ENCODE peak calls at places on chromosomes 16 and 17, in four cellular contexts. M, H, U and C are unnamed samples.

GRCh38 chr16:525520-526180 is 1.9 kb upstream of the CAPN15 start:
- DNase-seq in U (no peak), M (peak; percentile 92), H (no peak), C (peak; percentile 75)

GRCh38 chr16:55494994-55495421 is 13.9 kb upstream of the LPCAT2 start:
- DNase-seq in M (peak; percentile 96), H (peak; percentile 29), U (peak; percentile 37), C (peak; percentile 75)

GRCh38 chr16:84052071-84052622 is 9.6 kb upstream of the SLC38A8 start:
- DNase-seq in U (no peak), M (no peak), H (no peak), C (no peak)

GRCh38 chr16:51818342-51818944 is 667.4 kb upstream of the SALL1 start:
- DNase-seq in U (peak; percentile 78), H (peak; percentile 76), M (peak; percentile 73), C (peak; percentile 30)

GRCh38 chr17:81579821-81580321 is 27.7 kb upstream of the FAAP100 start:
- DNase-seq in H (no peak), M (peak; percentile 79), U (no peak), C (no peak)

GRCh38 chr16:66161942-66162341 is 204.5 kb upstream of the CDH5 start:
- DNase-seq in M (no peak), U (no peak), H (no peak), C (no peak)

GRCh38 chr17:58692239-58693055 is at the start of gene RAD51C:
- DNase-seq in M (peak; percentile 83), H (peak; percentile 86), U (peak; percentile 84), C (peak; percentile 68)

GRCh38 chr16:2260250-2260649 is 7.7 kb downstream of the RNPS1 start:
- DNase-seq in H (no peak), U (no peak), M (no peak), C (no peak)

GRCh38 chr16:86966781-86967180 is 350.4 kb downstream of the C16orf95 start:
- DNase-seq in H (no peak), M (no peak), U (no peak), C (no peak)

GRCh38 chr16:85607331-85607765 is 5.8 kb upstream of the GSE1 start:
- DNase-seq in M (no peak), U (peak; percentile 95), H (no peak), C (no peak)

GRCh38 chr17:41329279-41329925 is 13.9 kb upstream of the KRTAP17-1 start:
- DNase-seq in M (peak; percentile 56), U (peak; percentile 77), H (peak; percentile 23), C (no peak)

GRCh38 chr17:80348551-80349436 is 66.2 kb upstream of the ENDOV start:
- DNase-seq in H (no peak), M (peak; percentile 47), U (no peak), C (peak; percentile 2)

GRCh38 chr16:69761983-69762842 is at the start of gene WWP2:
- DNase-seq in H (peak; percentile 83), M (peak; percentile 55), U (peak; percentile 91), C (peak; percentile 42)

GRCh38 chr17:57953703-57954420 is 1.4 kb downstream of the CUEDC1 start:
- DNase-seq in M (no peak), H (no peak), U (peak; percentile 57), C (no peak)

GRCh38 chr17:63405741-63406261 is 40.3 kb downstream of the CYB561 start:
- DNase-seq in H (no peak), M (peak; percentile 92), U (peak; percentile 92), C (peak; percentile 81)

GRCh38 chr17:4522661-4523060 is 24.0 kb downstream of the SPNS2 start:
- DNase-seq in H (no peak), U (no peak), M (no peak), C (no peak)

GRCh38 chr17:27848941-27849340 is 44.2 kb downstream of the LYRM9 start:
- DNase-seq in H (no peak), U (no peak), M (no peak), C (no peak)

GRCh38 chr16:53876811-53877210 is 172.9 kb downstream of the FTO start:
- DNase-seq in M (no peak), U (no peak), H (no peak), C (no peak)

GRCh38 chr16:24748242-24748641 is 18.8 kb downstream of the TNRC6A start:
- DNase-seq in U (no peak), M (peak; percentile 97), H (no peak), C (peak; percentile 53)

GRCh38 chr17:82497483-82498405 is 21.8 kb upstream of the FOXK2 start:
- DNase-seq in U (peak; percentile 59), M (peak; percentile 82), H (peak; percentile 34), C (peak; percentile 50)

GRCh38 chr17:5793899-5794298 is 209.6 kb upstream of the NLRP1 start:
- DNase-seq in M (no peak), U (peak; percentile 80), H (no peak), C (no peak)

GRCh38 chr16:27723711-27724490 is 174.0 kb downstream of the KATNIP start:
- DNase-seq in U (no peak), M (no peak), H (no peak), C (no peak)

GRCh38 chr17:76558210-76559095 is 18.6 kb downstream of the PRCD start:
- DNase-seq in M (peak; percentile 20), U (no peak), H (no peak), C (peak; percentile 30)
- H3K4me1 ChIP-seq in M (peaks cover 19% of the 10 kb centered on the region), U (peaks cover 35% of the 10 kb centered on the region), H (peaks cover 62% of the 10 kb centered on the region), C (peaks cover 20% of the 10 kb centered on the region)

DNA sequence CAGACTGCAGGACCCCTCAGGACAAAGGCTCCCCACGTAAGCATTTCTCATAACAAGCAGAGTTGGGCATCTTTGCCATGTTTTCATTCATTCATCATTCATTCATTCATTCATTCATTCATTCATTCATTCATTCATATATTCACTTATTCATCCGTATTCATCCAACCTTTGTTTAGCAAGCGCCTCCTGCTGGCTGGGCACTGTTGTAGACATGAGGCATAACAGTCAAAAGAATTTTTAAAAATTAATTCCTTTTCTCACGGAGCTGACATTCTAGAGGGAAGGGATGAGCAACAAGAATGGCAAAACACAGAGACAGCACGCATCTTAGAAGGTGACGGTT is 351.7 kb upstream of the TNRC6C start:
- DNase-seq in U (no peak), M (no peak), H (no peak), C (no peak)
- TF ChIP-seq CTCF in U (peak; percentile 46), M (no peak), H (no peak), C (no peak)

DNA sequence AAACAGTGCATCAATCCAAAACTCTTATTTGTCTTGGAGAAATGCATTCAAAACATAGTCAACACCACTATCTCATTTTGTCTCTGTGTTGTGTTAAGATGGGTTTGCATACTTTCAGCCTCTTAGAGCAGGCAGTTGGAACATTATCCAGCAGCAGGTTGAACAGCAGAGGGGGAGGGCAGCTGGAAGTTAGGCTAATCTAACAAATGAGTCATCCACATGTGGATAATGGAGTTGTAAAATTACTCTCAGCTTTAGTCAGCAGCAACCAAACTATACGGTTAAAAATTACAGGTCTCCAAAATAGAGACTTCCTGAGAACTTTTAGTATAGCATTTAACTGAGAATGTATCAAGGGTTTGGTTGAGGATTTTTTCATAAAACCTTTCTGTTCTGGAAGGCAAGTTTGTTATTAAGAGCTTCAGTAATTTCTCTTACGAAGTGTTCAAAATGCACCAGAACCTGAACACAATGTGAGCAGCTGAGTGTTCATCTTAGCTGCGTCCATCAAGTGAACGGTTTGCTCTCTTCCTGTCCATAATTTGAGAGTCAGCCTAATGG is 46.3 kb downstream of the PRKCA start:
- DNase-seq in U (no peak), M (peak; percentile 89), H (peak; percentile 32), C (peak; percentile 31)
- H3K27ac ChIP-seq in U (no peak overlapping the region), M (peak overlapping the region; percentile 19), H (no peak overlapping the region), C (no peak overlapping the region)

DNA sequence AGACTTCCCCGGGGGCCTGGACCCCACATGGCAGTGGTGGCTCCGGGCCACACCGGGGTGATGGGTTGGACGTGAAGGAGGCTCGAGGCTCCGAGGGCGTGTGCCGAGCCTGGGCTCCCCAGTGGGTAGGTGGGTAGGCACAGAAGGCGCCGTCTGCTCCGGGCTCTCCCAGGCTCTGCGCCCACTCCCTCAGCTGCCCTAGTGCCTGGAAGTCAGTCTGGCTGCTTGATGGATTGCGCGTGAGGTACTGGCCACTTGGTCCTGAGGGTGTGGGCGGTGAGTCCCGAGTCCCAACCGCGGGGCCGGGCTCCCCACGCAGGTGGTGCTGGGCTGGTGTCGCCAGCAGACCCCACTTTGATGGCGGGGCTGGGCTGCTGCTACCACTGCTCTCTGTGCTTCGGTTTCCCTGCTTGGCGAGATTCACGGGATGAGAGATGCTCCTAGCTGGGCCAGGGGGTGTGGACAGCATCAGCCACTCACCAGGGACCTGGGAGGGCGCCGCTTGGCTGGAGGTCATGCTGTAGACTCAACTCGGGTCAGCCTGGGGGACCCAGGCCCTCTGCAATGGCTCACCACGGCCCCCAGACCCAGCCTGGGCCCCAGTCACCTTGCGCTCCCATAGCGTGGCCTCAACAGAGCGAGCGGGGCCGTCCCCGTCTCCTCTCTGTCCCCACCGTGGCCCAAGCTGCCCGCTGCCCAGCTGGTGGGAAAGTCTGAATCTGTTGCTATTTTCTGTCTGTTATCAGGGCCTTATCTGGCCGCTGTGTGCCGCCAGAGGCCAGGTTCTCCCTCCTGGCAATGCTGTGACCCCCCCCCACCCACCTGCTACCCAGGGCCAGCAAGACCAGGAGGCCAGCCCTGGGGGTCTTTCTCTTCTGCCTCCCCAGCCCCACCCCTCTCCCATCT is 26.1 kb downstream of the ZFPM1 start:
- DNase-seq in M (no peak), H (peak; percentile 81), U (no peak), C (no peak)
- H3K4me1 ChIP-seq in M (peaks cover 1% of the 10 kb centered on the region), H (peaks cover 96% of the 10 kb centered on the region), U (no peaks in the 10 kb centered on the region), C (no peaks in the 10 kb centered on the region)

GRCh38 chr16:12901204-12901596 is 198 bp upstream of the SHISA9 start:
- DNase-seq in H (peak; percentile 15), M (no peak), U (peak; percentile 93), C (no peak)
- TF ChIP-seq CTCF in H (no peak), M (no peak), U (no peak), C (no peak)

GRCh38 chr17:68246271-68247028 is 1.4 kb upstream of the AMZ2 start:
- DNase-seq in M (no peak), U (peak; percentile 28), H (peak; percentile 26), C (no peak)
- H3K27ac ChIP-seq in M (no peak overlapping the region), U (no peak overlapping the region), H (no peak overlapping the region), C (no peak overlapping the region)

DNA sequence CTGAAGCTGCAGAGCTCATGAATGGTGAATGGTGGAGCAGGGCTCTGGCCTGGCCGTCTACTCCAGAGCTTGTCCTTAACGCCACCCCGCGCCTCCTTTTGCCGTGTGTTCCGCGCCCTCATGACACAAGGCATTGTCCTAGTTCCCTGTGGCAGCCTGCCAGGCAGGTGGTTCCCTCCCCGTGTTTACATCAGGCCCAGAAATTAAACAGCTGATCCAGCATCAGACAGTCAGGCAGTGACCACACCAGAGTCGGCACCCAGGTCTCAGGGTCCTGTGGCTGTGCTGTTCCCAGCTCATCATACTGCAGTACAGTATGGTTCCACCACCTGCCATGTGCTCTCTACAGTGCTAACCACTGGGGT is 119.7 kb downstream of the RAB11FIP4 start:
- DNase-seq in U (no peak), M (no peak), H (peak; percentile 73), C (no peak)
- H3K4me1 ChIP-seq in U (peaks cover 8% of the 10 kb centered on the region), M (peaks cover 4% of the 10 kb centered on the region), H (peaks cover 42% of the 10 kb centered on the region), C (peaks cover 6% of the 10 kb centered on the region)

GRCh38 chr17:44627513-44627912 is 28.8 kb upstream of the MEIOC start:
- DNase-seq in H (no peak), M (no peak), U (no peak), C (no peak)

GRCh38 chr17:44628234-44629188 is 27.8 kb upstream of the MEIOC start:
- DNase-seq in U (peak; percentile 82), M (no peak), H (peak; percentile 35), C (no peak)

GRCh38 chr17:44623070-44623725 is 33.1 kb upstream of the MEIOC start:
- DNase-seq in U (peak; percentile 70), H (no peak), M (no peak), C (peak; percentile 9)
- TF ChIP-seq CTCF in U (peak; percentile 44), H (no peak), M (no peak), C (peak; percentile 44)

GRCh38 chr17:49465352-49465751 is 29.7 kb upstream of the NGFR start:
- DNase-seq in U (no peak), H (no peak), M (no peak), C (no peak)
- H3K27ac ChIP-seq in U (no peak overlapping the region), H (no peak overlapping the region), M (no peak overlapping the region), C (no peak overlapping the region)